ENCODE peak calls at places on chromosomes 5 and 9, in five cellular contexts. U is H1, N is HepG2, Y is K562, O is GM12878. M is an unnamed sample.

GRCh38 chr5:79872309-79872708 is 118.8 kb downstream of the MTX3 start:
- DNase-seq in O (no peak), Y (no peak), N (no peak), U (no peak), M (no peak)

GRCh38 chr5:150640311-150641005 is at the start of gene SYNPO:
- DNase-seq in N (peak; percentile 25), Y (peak; percentile 72), O (no peak), U (no peak), M (no peak)

GRCh38 chr5:109454726-109455505 is 45.1 kb upstream of the PJA2 start:
- DNase-seq in U (no peak), N (no peak), O (no peak), Y (no peak), M (no peak)

GRCh38 chr9:105083246-105083645 is 155.3 kb upstream of the ABCA1 start:
- DNase-seq in N (peak; percentile 35), U (no peak), O (no peak), Y (no peak), M (no peak)

GRCh38 chr9:113770396-113770795 is 105.7 kb upstream of the ZNF618 start:
- DNase-seq in U (no peak), O (no peak), Y (no peak), N (no peak), M (no peak)

GRCh38 chr5:181221792-181222629 is 1.1 kb upstream of the TRIM41 start:
- DNase-seq in U (peak; percentile 95), N (peak; percentile 94), O (peak; percentile 95), Y (peak; percentile 98), M (peak; percentile 99)

GRCh38 chr5:63963080-63963735 is 963 bp upstream of the HTR1A start:
- DNase-seq in Y (peak; percentile 64), U (no peak), N (peak; percentile 56), O (peak; percentile 1), M (peak; percentile 66)

GRCh38 chr9:126521089-126521488 is 92.6 kb upstream of the LMX1B start:
- DNase-seq in U (no peak), O (no peak), Y (no peak), N (no peak), M (no peak)

GRCh38 chr9:38208206-38208901 is 139.3 kb upstream of the SHB start:
- DNase-seq in Y (no peak), N (peak; percentile 20), U (no peak), O (no peak), M (no peak)

GRCh38 chr9:112689341-112689740 is 28.6 kb downstream of the INIP start:
- DNase-seq in Y (no peak), U (no peak), N (no peak), O (no peak), M (no peak)

GRCh38 chr9:95055851-95056551 is 261.5 kb downstream of the FANCC start:
- DNase-seq in O (no peak), Y (no peak), U (no peak), N (no peak), M (no peak)

GRCh38 chr9:34126207-34127034 is at the start of gene DCAF12:
- DNase-seq in N (peak; percentile 85), U (peak; percentile 64), O (peak; percentile 75), Y (peak; percentile 93), M (peak; percentile 89)

GRCh38 chr5:107615173-107615856 is 55.4 kb downstream of the EFNA5 start:
- DNase-seq in O (no peak), N (no peak), U (no peak), Y (no peak), M (no peak)

GRCh38 chr5:91179018-91179417 is 204.1 kb downstream of the ARRDC3 start:
- DNase-seq in N (no peak), U (no peak), O (no peak), Y (no peak), M (no peak)

GRCh38 chr5:58444805-58445204 is 15.1 kb downstream of the PLK2 start:
- DNase-seq in U (no peak), N (no peak), Y (no peak), O (no peak), M (no peak)

GRCh38 chr9:126144617-126145456 is 181.8 kb upstream of the MVB12B start:
- DNase-seq in Y (no peak), N (peak; percentile 73), U (no peak), O (peak; percentile 2), M (no peak)

GRCh38 chr9:75616841-75617566 is 273.5 kb upstream of the PCSK5 start:
- DNase-seq in N (no peak), U (no peak), O (no peak), Y (no peak), M (no peak)

GRCh38 chr9:72583370-72583769 is 62.0 kb downstream of the TMC1 start:
- DNase-seq in U (no peak), O (no peak), Y (no peak), N (no peak), M (no peak)

GRCh38 chr5:134420326-134420725 is 8.6 kb upstream of the CDKN2AIPNL start:
- DNase-seq in U (no peak), O (no peak), N (no peak), Y (no peak), M (no peak)

GRCh38 chr5:126351138-126351537 is 72.1 kb upstream of the GRAMD2B start:
- DNase-seq in O (no peak), U (no peak), N (no peak), Y (peak; percentile 31), M (no peak)

GRCh38 chr5:74257645-74258328 is 382.7 kb downstream of the ENC1 start:
- DNase-seq in N (no peak), Y (peak; percentile 56), O (no peak), U (no peak), M (no peak)

GRCh38 chr5:172830876-172831662 is 3.0 kb upstream of the ERGIC1 start:
- DNase-seq in N (no peak), Y (no peak), U (no peak), O (no peak), M (no peak)

GRCh38 chr9:76510041-76510440 is 51.1 kb downstream of the GCNT1 start:
- DNase-seq in U (no peak), Y (no peak), N (no peak), O (no peak), M (no peak)

GRCh38 chr9:93114169-93114983 is 18.4 kb downstream of the CARD19 start:
- DNase-seq in O (no peak), Y (peak; percentile 57), N (no peak), U (no peak), M (no peak)

DNA sequence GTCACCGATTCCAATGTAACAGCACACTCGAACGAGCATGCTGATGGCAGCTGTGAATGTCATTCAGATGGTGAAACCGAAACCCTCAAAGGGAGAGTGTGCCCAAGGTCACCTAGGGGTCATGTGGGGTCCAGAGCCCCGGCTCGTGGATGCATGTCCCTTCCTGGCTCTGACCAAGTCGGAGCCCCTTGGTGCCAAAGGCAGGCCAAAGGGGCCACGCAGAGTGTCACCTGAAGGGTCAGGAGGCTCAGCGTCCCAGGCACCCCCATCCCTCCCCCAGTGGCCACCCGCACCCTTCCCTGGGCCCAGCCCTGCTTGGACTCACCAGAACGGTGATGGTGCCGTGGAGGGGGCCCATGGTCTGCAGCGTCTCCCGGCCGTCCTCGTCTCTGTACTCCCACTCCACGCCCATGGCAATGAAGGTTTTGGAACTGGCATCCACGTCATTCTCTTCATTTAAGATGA is 69.5 kb downstream of the ZNF354C start:
- DNase-seq in N (no peak), Y (no peak), U (no peak), O (no peak), M (no peak)
- TF ChIP-seq ATF2 in N (no peak), Y (no peak), U (no peak), O (no peak), M (no peak)

GRCh38 chr9:109751253-109751652 is 28.7 kb upstream of the PALM2AKAP2 start:
- DNase-seq in O (no peak), N (peak; percentile 49), U (no peak), Y (no peak), M (no peak)

GRCh38 chr9:109742759-109743388 is 37.1 kb upstream of the PALM2AKAP2 start:
- DNase-seq in U (no peak), Y (no peak), O (no peak), N (no peak), M (no peak)

GRCh38 chr9:109739760-109740159 is 40.2 kb upstream of the PALM2AKAP2 start:
- DNase-seq in U (no peak), N (peak; percentile 26), Y (no peak), O (no peak), M (no peak)

DNA sequence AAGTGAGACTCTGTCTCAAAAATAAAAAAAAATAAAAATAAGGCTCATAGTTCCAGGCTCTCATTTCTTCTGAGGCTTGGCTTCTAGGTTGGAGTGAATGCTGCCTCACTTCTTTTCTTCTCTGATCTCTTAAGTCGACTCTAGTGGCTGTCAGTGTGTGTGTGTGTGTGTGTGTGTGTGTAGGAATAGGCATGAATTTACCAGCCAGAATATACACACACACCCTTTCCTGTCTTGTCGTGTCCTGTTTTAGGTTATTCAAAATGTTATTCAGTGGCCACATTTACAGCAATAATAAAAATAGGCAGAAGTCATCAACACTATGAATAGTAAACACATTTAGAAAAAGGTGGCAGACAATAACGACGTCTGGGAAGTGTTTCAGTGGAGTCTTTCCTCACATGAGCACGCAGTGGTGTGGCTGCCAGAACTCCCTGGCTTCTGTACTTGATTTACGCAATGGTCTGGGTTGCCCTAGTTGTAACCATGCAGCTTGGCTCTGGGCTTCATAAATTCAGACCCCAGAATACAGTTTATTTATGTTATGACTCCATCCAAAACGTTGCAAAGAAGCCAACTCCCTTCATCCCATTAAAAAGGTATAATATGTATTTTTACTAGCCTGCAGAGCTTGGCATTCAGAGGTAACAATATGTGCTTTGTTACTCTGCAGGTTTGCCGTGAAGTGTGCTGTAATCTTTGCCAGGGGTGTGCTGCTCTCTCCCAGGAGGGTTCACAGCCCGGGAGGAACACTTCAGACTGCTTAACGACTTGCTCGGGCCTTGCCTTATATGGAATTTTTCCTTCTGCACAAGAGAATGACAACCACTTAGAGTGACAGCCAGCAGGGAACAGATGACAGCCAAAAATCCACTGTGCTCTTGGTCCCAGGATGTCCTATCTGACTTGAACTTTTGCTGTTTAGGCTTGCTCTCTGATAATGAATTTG is 34.4 kb upstream of the PALM2AKAP2 start:
- DNase-seq in Y (no peak), O (no peak), N (no peak), U (no peak), M (peak; percentile 11)
- TF ChIP-seq ATF2 in Y (no peak), O (no peak), N (no peak), U (no peak), M (no peak)

GRCh38 chr5:61686491-61687257 is 354.6 kb downstream of the ZSWIM6 start:
- DNase-seq in U (no peak), N (no peak), O (no peak), Y (no peak), M (no peak)

GRCh38 chr5:61683926-61684325 is 351.9 kb downstream of the ZSWIM6 start:
- DNase-seq in U (no peak), O (no peak), N (no peak), Y (no peak), M (no peak)

GRCh38 chr5:61687371-61687770 is 355.3 kb downstream of the ZSWIM6 start:
- DNase-seq in U (no peak), N (no peak), Y (no peak), O (no peak), M (no peak)
- TF ChIP-seq ATF2 in U (no peak), N (no peak), Y (no peak), O (no peak), M (no peak)

DNA sequence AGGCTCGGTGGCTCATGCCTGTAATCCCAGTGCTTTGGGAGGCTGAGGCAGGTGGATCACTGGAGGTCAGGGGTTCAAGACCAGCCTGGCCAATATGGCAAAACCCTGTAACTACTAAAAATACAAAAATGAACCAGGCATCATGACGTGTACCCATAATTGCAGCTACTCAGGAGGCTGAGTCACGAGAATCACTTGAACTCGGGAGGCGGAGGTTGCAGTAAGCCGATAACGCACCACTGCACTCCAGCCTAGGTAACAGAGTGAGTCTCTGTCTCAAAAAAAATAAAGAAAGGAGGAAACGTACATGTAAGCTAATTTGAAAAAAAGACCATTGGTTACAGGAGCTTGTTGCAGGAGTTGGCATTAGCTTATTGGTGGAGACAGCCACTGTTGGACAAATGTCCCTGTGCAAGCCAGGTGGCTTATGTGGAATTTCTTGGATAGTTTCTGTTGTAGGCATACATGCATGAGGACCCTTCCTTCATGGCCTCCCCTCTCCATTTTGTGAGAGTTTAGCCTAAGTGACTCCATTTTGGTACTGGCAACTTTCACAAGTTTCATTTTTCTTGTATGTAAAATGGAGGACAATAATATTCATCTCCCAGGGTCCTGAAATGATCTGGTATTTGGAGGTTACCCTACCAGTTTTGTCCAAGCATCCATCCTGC is 16.8 kb upstream of the RAB14 start:
- DNase-seq in N (no peak), O (no peak), U (no peak), Y (peak; percentile 70), M (no peak)
- TF ChIP-seq ATF2 in N (no peak), O (no peak), U (no peak), Y (no peak), M (no peak)